ENCODE peak calls at places on chromosome 12, in four cellular contexts. I is HepG2, U is A549, N is K562. P is an unnamed sample. For H3K4me1, the result is how much of the 10 kb centered on the place peaks cover.

GRCh38 chr12:65725376-65725775 is 98.9 kb upstream of the HMGA2 start:
- DNase-seq in I (no peak), U (no peak), N (no peak), P (peak)

GRCh38 chr12:114777052-114777451 is 93.1 kb upstream of the TBX3 start:
- DNase-seq in I (no peak), U (no peak), N (no peak), P (peak)

GRCh38 chr12:39605996-39606395 is 13.6 kb downstream of the ABCD2 start:
- DNase-seq in N (no peak), I (no peak), U (peak), P (no peak)

GRCh38 chr12:102522768-102523167 is 42.4 kb upstream of the IGF1 start:
- DNase-seq in I (peak), N (no peak), U (no peak), P (no peak)

GRCh38 chr12:130357729-130358330 is 20.1 kb downstream of the PIWIL1 start:
- DNase-seq in U (no peak), I (no peak), N (no peak), P (no peak)

GRCh38 chr12:57590892-57591566 is at the start of gene PIP4K2C:
- DNase-seq in U (peak), I (peak), N (peak), P (peak)

GRCh38 chr12:59055204-59055839 is 135.0 kb upstream of the LRIG3 start:
- DNase-seq in N (no peak), U (peak), I (no peak), P (peak)

GRCh38 chr12:117076410-117077372 is 22.5 kb downstream of the TESC start:
- DNase-seq in U (no peak), N (no peak), I (no peak), P (no peak)

GRCh38 chr12:11540615-11541014 is 108.9 kb upstream of the ETV6 start:
- DNase-seq in I (no peak), U (no peak), N (no peak), P (no peak)

GRCh38 chr12:78441737-78442453 is 422.7 kb upstream of the SYT1 start:
- DNase-seq in N (no peak), U (no peak), I (no peak), P (peak)

GRCh38 chr12:6049992-6050391 is 74.5 kb downstream of the VWF start:
- DNase-seq in N (peak), U (no peak), I (peak), P (no peak)

GRCh38 chr12:28550757-28551381 is 360.6 kb downstream of the CCDC91 start:
- DNase-seq in U (peak), N (no peak), I (peak), P (peak)

GRCh38 chr12:78878447-78878846 is 13.9 kb downstream of the SYT1 start:
- DNase-seq in I (no peak), N (no peak), U (peak), P (no peak)

GRCh38 chr12:75747572-75747995 is 236.2 kb upstream of the KRR1 start:
- DNase-seq in U (no peak), N (no peak), I (no peak), P (peak)

GRCh38 chr12:116726749-116727148 is 11.1 kb downstream of the SPRING1 start:
- DNase-seq in N (no peak), U (no peak), I (no peak), P (no peak)

GRCh38 chr12:67909091-67909531 is 80.1 kb upstream of the IFNG-AS1 start:
- DNase-seq in U (no peak), N (no peak), I (no peak), P (peak)

GRCh38 chr12:117968826-117969659 is at the start of gene KSR2:
- DNase-seq in U (peak), I (peak), N (peak), P (no peak)

GRCh38 chr12:10179871-10180270 is 1.0 kb downstream of the TMEM52B start:
- DNase-seq in U (no peak), I (no peak), N (no peak), P (peak)

GRCh38 chr12:6788972-6789905 is at the start of gene CD4:
- DNase-seq in I (no peak), U (no peak), N (no peak), P (no peak)

DNA sequence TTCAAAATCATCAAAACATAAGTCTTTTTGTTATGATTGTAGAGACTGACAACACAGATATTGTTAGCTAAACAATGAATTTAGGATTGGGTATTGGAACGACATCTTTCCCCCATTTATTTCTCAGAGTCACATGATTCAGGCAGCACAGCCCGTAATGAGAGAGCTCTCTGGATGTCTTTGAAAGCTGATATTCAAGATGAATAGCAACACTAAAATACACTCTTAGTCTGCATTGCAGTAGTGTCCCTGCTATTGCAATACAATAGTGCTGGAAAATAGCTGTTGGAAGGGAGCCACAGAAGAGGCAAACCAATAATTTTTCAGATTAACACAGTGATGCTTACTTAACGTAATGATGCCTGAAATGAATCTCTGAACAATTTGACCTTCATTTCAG is 9.9 kb downstream of the GTSF1 start:
- DNase-seq in I (no peak), N (no peak), U (no peak), P (no peak)
- TF ChIP-seq MAFK in I (no peak), N (no peak), U (no peak), P (no peak)

GRCh38 chr12:69996276-69996675 is 171.2 kb downstream of the MYRFL start:
- DNase-seq in U (no peak), I (no peak), N (no peak), P (no peak)

GRCh38 chr12:69993433-69993832 is 168.4 kb downstream of the MYRFL start:
- DNase-seq in U (no peak), N (no peak), I (no peak), P (no peak)

GRCh38 chr12:69996722-69997121 is 171.7 kb downstream of the MYRFL start:
- DNase-seq in I (no peak), N (no peak), U (no peak), P (no peak)

GRCh38 chr12:69991683-69992297 is 166.8 kb downstream of the MYRFL start:
- DNase-seq in U (no peak), N (no peak), I (no peak), P (no peak)

GRCh38 chr12:69994593-69995222 is 169.7 kb downstream of the MYRFL start:
- DNase-seq in U (no peak), I (no peak), N (no peak), P (no peak)
- TF ChIP-seq MAZ in U (no peak), I (no peak), N (no peak), P (no peak)

DNA sequence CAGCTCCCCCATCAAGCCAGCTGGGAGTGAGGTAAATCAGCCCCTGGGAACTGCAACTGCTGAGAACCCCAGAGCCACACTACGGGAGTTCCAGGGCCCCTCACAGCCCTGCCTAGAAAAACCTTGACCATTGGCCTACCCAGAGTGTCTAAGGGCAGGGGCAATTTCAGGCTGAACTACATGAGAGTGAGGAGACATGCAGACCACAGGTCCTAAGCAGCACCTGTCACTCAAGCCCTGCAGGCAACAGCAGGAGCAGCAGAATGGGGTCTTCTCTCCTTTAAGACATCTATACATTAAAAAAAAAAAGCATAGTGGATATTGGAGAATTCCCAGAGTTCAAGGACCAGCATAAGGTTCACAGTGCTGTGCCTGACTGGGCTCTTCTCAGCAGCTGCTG is 4.9 kb downstream of the NCKAP5L start:
- DNase-seq in I (no peak), U (no peak), N (no peak), P (no peak)
- H3K4me1 ChIP-seq in I (half or more), U (under half), N (under half), P (under half)

GRCh38 chr12:52052471-52053186 is 1.4 kb downstream of the NR4A1 start:
- DNase-seq in U (peak), N (peak), I (no peak), P (peak)
- TF ChIP-seq MAFK in U (no peak), N (no peak), I (no peak), P (no peak)

DNA sequence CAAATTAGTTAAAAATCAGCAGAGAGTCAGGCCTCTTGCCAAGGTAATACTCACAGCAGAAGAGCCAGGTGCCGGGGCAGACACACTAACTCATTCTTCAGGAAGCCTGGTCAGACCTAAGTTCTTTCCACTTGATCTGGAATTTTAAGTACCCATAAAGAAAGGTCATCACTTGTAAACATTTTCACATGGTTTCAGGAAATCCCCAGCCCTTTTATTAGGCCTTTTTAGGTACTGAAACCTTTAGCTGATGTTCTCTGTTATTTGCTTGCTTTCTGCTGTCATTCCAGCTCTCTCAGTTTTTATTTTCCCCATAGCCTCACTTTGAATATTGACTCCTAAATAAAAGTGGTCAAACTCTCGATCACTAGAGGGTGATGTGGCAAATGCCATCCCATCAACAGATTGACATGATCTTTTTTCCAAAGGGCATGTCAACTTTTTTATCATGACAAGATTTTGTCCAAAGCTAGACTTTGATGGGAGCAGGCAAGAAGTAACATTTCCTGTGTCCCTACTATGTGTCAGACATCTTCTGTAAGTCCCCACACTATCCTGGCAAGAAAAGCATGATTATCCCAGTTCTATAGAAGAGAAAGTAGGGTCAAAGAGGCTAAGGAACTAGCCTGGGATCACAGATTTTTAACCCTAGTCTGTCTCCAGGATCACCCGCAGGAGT is 5.7 kb downstream of the ISCU start:
- DNase-seq in I (no peak), U (no peak), N (no peak), P (peak)
- TF ChIP-seq MAZ in I (no peak), U (no peak), N (no peak), P (no peak)

DNA sequence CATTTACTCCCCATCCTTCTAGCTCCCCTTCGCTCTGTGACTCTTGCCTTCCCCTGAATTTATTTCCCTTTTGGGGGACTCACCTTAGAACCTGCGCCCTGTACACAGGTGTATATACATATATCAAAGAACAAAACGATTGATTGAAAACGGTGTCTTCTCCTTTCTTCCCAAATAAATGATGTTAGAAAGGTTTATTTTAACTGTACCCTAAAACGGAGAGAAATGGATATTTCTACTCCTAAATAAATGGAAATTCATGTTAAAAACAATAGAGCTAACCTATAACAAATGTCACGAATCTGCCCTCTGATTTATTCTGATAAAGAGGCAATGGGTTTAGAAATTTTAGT is 8.6 kb upstream of the LHX5 start:
- DNase-seq in N (no peak), U (no peak), I (no peak), P (no peak)
- H3K4me1 ChIP-seq in N (under half), U (under half), I (under half), P (under half)